ENCODE peak calls at places on chromosomes 2 and 18, in seven cellular contexts. E is HFFc6, M is lung, U is epithelial cell of esophagus, I is fibroblast of villous mesenchyme, W is neural crest cell, T is GM13977. A is an unnamed sample.

GRCh38 chr18:51522338-51522737 is 324.9 kb upstream of the MEX3C start:
- DNase-seq in U (no peak), T (no peak), E (no peak), I (no peak), M (no peak), W (no peak), A (no peak)

GRCh38 chr2:96770451-96770850 is 9.7 kb downstream of the CNNM4 start:
- DNase-seq in E (no peak), I (no peak), T (no peak), M (no peak), W (no peak), U (no peak), A (no peak)

GRCh38 chr2:121081701-121082100 is 203.3 kb downstream of the TFCP2L1 start:
- DNase-seq in T (no peak), U (no peak), I (no peak), M (no peak), E (no peak), W (no peak), A (no peak)

GRCh38 chr2:181810823-181811695 is 80.5 kb upstream of the ITPRID2 start:
- DNase-seq in T (no peak), M (no peak), W (no peak), I (peak), E (peak), U (peak), A (no peak)

GRCh38 chr18:55301836-55302235 is 286.2 kb downstream of the TCF4 start:
- DNase-seq in M (no peak), T (no peak), E (no peak), I (no peak), W (no peak), U (no peak), A (no peak)

GRCh38 chr2:178513876-178514275 is 33.6 kb downstream of the PLEKHA3 start:
- DNase-seq in W (no peak), U (no peak), T (no peak), I (no peak), M (no peak), E (no peak), A (no peak)

GRCh38 chr2:159071190-159071915 is 102.9 kb downstream of the TANC1 start:
- DNase-seq in T (no peak), E (peak), U (no peak), M (no peak), I (peak), W (no peak), A (peak)

GRCh38 chr2:143930891-143931290 is 589.0 kb downstream of the ZEB2 start:
- DNase-seq in I (no peak), E (no peak), W (no peak), M (no peak), T (no peak), U (no peak), A (no peak)

GRCh38 chr2:20449501-20450200 is 2.8 kb downstream of the RHOB start:
- DNase-seq in E (no peak), I (peak), W (no peak), T (no peak), U (no peak), M (no peak), A (no peak)

GRCh38 chr2:53127061-53127650 is 640.4 kb upstream of the CHAC2 start:
- DNase-seq in I (no peak), T (no peak), U (no peak), E (no peak), W (no peak), M (no peak), A (no peak)

GRCh38 chr2:42752299-42752698 is 11.6 kb downstream of the OXER1 start:
- DNase-seq in U (peak), W (no peak), M (peak), E (no peak), T (peak), I (no peak), A (no peak)

GRCh38 chr2:147378403-147378802 is 466.4 kb upstream of the ACVR2A start:
- DNase-seq in T (no peak), E (no peak), W (no peak), U (no peak), I (no peak), M (no peak), A (no peak)

GRCh38 chr2:239602290-239603282 is 201.8 kb upstream of the HDAC4 start:
- DNase-seq in W (no peak), U (no peak), I (no peak), E (no peak), T (no peak), M (no peak), A (no peak)

GRCh38 chr2:75539955-75540716 is 20.6 kb downstream of the EVA1A start:
- DNase-seq in W (no peak), M (no peak), I (no peak), U (no peak), E (no peak), T (no peak), A (peak)

GRCh38 chr2:179932786-179933185 is 71.4 kb upstream of the ZNF385B start:
- DNase-seq in I (no peak), E (no peak), W (no peak), M (peak), T (no peak), U (no peak), A (no peak)

GRCh38 chr2:165681841-165682240 is 112.2 kb downstream of the GALNT3 start:
- DNase-seq in W (no peak), T (no peak), U (no peak), E (no peak), I (no peak), M (no peak), A (no peak)

GRCh38 chr2:107361951-107362350 is 464.7 kb upstream of the RGPD4 start:
- DNase-seq in U (no peak), W (no peak), I (no peak), M (no peak), T (no peak), E (no peak), A (no peak)

GRCh38 chr2:174051741-174052638 is 86.8 kb upstream of the SP3 start:
- DNase-seq in M (no peak), T (no peak), E (peak), W (no peak), I (peak), U (peak), A (no peak)

GRCh38 chr2:237497009-237497819 is 10.2 kb downstream of the MLPH start:
- DNase-seq in M (no peak), E (no peak), W (no peak), U (no peak), T (no peak), I (no peak), A (no peak)

GRCh38 chr2:129936334-129936934 is 43.0 kb upstream of the RAB6C start:
- DNase-seq in M (no peak), E (peak), U (no peak), I (peak), W (peak), T (peak), A (no peak)
- TF ChIP-seq CTCF in M (no peak), E (peak), U (no peak), I (peak), W (peak), T (peak), A (no peak)

GRCh38 chr18:13620818-13621445 is 105.4 kb downstream of the FAM210A start:
- DNase-seq in M (no peak), W (no peak), U (no peak), I (no peak), T (no peak), E (no peak), A (no peak)

GRCh38 chr18:13620206-13620672 is 106.1 kb downstream of the FAM210A start:
- DNase-seq in I (no peak), W (no peak), U (no peak), E (no peak), M (no peak), T (no peak), A (no peak)

GRCh38 chr18:13617826-13618515 is 108.4 kb downstream of the FAM210A start:
- DNase-seq in E (no peak), W (no peak), M (no peak), I (no peak), T (no peak), U (no peak), A (no peak)

GRCh38 chr18:13619505-13620205 is 106.7 kb downstream of the FAM210A start:
- DNase-seq in M (no peak), I (no peak), U (no peak), T (no peak), W (no peak), E (no peak), A (no peak)

DNA sequence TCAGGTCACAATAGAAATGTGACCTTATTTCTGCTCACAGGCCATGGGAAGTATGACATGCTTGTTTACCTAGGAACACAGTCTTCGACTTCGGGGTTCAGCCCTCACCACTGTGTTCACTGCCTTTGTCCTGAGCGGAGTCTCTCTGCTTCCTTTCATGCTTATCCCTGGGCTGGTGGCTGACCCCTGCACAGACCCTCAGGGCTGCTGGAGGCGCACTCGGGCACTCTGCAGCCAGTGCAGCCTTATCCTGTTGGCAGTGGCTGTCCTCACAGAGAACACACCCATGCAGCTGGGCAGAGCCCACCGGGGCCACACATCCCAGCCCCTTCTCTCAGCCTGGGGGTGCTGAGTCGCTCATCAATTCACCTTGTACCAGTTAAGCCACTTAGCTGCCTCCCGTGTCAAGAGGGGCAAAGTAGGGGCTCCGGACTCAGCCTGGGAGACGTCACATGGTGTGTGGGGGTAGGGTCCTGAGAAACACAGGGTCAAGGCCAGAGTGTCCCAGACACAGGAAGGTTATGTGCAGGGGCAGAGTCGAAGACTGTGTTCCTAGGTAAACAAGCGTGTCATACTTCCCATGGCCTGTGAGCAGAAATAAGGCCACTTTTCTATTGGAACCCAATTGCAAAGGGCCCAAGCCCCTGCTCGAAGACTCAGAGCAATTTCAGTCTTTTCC is 107.5 kb downstream of the FAM210A start:
- DNase-seq in U (no peak), M (no peak), I (no peak), W (no peak), E (no peak), T (no peak), A (no peak)
- TF ChIP-seq CTCF in U (no peak), M (no peak), I (no peak), W (no peak), E (no peak), T (no peak), A (no peak)

DNA sequence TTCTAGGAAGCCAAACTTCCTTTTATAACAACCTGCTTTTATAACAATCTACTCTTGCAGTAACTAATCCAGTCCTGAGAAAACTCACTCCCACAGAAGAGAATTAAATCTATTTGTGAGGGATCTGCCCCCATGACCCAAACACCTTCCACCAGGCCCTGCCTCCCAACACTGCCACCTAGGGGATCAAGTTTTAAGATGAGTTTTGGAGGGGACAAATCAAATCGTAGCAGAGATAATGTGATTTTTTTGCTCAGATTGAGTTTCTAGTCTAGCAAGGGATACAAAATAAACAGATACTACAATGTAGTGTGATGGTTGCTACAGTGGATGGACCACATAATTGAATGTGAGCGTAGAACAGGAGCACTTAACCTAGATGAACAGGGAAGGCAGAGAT is 52.2 kb downstream of the NCOA1 start:
- DNase-seq in U (peak), W (no peak), E (no peak), M (no peak), T (no peak), I (no peak), A (no peak)
- TF ChIP-seq CTCF in U (peak), W (no peak), E (peak), M (no peak), T (peak), I (peak), A (peak)

DNA sequence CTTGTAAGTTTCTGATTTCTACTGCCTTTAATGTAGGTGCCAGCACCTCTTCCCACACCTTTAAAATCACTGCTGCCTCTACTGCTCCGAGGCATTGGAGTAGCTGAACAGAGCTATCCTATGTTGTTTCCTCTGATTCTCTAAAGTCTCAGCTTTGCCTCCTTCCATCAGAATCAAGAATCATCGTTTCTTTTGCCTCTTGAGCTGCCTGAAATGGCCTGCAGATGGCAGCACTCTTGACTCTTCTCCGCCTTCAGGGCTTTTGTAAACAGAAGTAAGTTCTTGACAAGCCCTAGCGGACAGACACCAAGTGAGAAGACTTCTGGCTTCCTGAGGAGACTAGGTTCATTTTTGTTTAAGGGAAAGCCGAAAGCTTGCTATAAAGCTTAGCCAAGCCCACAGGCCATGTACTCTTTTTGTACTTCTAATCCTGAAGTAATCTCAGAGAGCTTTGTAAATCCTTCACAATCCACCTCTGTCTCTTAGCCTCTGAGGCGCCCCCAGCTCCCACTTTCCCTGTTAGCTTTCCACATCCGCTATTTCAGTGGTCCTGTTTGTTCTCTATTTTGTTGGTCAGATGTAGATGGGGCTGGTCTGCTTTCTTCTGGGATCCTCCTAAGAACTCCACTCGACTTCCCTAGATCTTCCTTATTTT is 48.4 kb downstream of the GTF3C3 start:
- DNase-seq in M (peak), E (peak), I (peak), W (peak), U (peak), T (peak), A (peak)
- TF ChIP-seq CTCF in M (peak), E (peak), I (peak), W (peak), U (peak), T (peak), A (peak)

DNA sequence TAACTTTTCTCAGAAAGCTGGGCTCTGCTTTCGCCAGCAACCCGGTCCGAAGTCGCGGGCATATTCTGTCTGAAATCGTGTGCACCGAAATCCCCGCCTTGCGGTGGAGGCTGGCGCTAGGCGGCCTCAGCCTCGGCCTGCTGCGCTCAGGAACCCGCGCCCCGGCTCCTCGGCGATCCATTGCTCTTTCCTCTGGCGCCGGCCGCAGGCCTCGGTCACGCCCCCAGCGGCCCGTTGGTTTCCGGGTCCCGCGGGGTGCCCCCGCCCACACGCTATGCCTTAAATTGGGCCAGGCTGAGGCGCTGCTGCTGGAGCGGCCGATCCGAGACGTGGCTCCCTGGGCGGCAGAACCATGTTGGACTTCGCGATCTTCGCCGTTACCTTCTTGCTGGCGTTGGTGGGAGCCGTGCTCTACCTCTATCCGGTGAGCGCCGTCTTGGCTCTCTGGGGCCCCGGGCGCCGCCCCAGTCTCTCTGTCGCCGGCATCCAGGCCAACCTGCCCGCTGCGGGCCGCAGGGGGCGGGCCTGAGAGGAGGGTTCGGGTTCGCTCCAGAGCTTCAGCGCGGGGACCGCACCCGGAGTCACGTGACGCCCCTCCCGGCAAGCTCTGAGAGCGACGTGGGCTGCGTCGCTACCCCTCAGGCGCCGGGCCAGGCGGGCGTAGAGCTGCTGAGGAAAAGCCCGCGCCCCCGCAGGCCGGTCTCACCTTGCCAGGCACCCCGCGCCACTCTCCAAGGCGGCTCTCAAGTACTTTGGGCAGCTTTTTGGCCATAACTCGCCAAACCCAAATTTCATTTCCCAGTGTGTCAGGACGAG is at the start of gene CYP20A1:
- DNase-seq in W (peak), T (peak), I (peak), U (peak), M (peak), E (peak), A (peak)
- TF ChIP-seq CTCF in W (peak), T (peak), I (peak), U (peak), M (peak), E (peak), A (peak)

DNA sequence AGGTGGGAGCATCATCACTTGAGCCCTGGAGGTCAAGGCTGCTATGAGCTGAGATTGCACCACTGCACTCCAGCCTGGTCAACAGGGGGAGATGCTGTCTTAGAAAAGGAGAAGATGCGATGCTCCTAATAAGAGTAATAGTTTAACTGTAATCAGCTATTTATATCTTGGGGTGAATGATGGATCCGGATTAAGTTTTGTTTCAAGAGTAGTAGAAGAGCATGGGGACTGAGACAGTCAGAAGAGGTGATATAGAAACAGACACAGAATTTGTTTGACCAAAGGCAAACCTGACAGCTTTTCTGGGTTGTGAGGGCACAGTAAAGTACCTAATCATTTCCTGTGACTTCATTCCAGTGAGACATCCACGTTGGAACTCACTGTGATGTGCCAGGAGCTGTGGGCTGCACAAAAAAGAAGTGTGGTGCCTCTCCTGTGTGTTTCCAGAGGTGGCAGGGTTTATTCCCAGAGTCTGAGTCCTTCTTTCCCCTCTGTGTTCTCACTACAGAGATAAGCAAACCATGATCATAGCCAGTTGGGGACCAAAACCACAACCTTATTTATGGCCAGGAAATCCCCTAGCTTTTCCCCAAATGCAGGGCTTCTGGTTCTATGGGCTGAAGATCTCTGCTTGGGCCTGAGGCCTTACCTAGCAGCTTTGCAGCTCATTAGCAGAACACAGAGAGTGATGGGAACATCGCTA is 113.7 kb downstream of the XRCC5 start:
- DNase-seq in T (peak), M (no peak), W (no peak), I (peak), U (peak), E (peak), A (no peak)
- TF ChIP-seq CTCF in T (peak), M (no peak), W (peak), I (peak), U (peak), E (peak), A (peak)

GRCh38 chr2:140696449-140696848 is 1434.4 kb downstream of the LRP1B start:
- DNase-seq in W (no peak), E (no peak), T (no peak), U (peak), I (no peak), M (no peak), A (no peak)
- TF ChIP-seq CTCF in W (no peak), E (no peak), T (no peak), U (peak), I (no peak), M (no peak), A (no peak)

GRCh38 chr18:9828794-9829712 is 56.7 kb upstream of the TXNDC2 start:
- DNase-seq in E (no peak), U (no peak), I (no peak), W (no peak), T (no peak), M (no peak), A (no peak)

GRCh38 chr18:9832871-9833270 is 52.9 kb upstream of the TXNDC2 start:
- DNase-seq in M (no peak), W (no peak), E (no peak), T (no peak), U (no peak), I (no peak), A (no peak)

GRCh38 chr18:9831723-9832199 is 54.0 kb upstream of the TXNDC2 start:
- DNase-seq in I (no peak), M (no peak), W (no peak), E (no peak), U (no peak), T (no peak), A (no peak)

GRCh38 chr18:9827856-9828793 is 57.6 kb upstream of the TXNDC2 start:
- DNase-seq in E (peak), T (no peak), W (no peak), M (peak), I (peak), U (peak), A (peak)

GRCh38 chr18:9831046-9831722 is 54.6 kb upstream of the TXNDC2 start:
- DNase-seq in W (no peak), M (no peak), E (no peak), I (no peak), T (no peak), U (no peak), A (no peak)
- TF ChIP-seq CTCF in W (peak), M (no peak), E (peak), I (peak), T (no peak), U (no peak), A (no peak)

DNA sequence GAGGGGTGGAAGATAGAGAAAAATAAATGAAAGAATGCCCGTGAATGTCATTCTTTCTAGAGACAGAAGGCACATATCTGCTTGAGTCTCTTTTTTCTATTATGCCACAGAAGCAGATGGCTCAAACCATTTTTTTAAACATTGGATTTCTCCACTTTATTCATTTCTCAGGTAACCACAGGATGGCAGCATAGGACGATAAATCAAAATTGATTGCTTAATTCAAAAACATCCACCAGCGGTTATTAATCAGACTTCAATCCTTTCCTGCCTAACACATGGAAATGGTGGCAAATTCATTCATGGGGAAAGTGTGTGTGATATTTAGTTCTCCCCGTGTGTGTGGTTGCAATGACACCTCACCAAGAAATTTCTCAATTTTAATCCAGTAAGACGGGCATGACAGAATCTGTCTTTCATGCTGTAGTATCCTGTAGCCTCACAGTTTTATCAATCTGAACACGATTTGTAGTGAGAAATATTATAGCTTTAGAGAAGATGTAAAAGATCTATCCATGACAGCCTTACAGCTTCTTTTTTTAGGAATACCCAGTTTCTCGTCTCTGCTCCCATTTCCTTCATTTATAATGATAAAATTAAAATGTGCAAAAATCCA is 72.2 kb downstream of the DSC3 start:
- DNase-seq in T (no peak), M (no peak), U (peak), W (peak), I (no peak), E (no peak), A (no peak)
- TF ChIP-seq CTCF in T (peak), M (no peak), U (peak), W (peak), I (no peak), E (peak), A (no peak)

A was measured in BJ.